ENCODE peak calls at places on chromosomes 2 and 18, in five cellular contexts. One of them, this sample, is unnamed.
A peak's percentile ranks its signal among the peaks of the same experiment; 100 is the strongest.

GRCh38 chr2:48480526-48480925 is 49.4 kb upstream of the STON1 start:
- DNase-seq in HepG2: no peak
- DNase-seq in prostate gland: no peak
- DNase-seq in HCT116: no peak
- DNase-seq in GM12878: no peak
- DNase-seq in this sample: no peak

GRCh38 chr2:84495539-84496146 is 20.7 kb upstream of the DNAH6 start:
- DNase-seq in HCT116: peak; percentile 70
- DNase-seq in GM12878: no peak
- DNase-seq in prostate gland: peak; percentile 36
- DNase-seq in HepG2: peak; percentile 64
- DNase-seq in this sample: no peak

GRCh38 chr2:33616873-33617272 is 17.8 kb upstream of the FAM98A start:
- DNase-seq in HepG2: no peak
- DNase-seq in prostate gland: no peak
- DNase-seq in HCT116: no peak
- DNase-seq in GM12878: peak; percentile 35
- DNase-seq in this sample: no peak

GRCh38 chr18:7084080-7084765 is 33.4 kb downstream of the LAMA1 start:
- DNase-seq in GM12878: peak; percentile 19
- DNase-seq in prostate gland: no peak
- DNase-seq in HCT116: no peak
- DNase-seq in HepG2: no peak
- DNase-seq in this sample: no peak

GRCh38 chr2:232624554-232624842 is 8.9 kb upstream of the EFHD1 start:
- DNase-seq in GM12878: no peak
- DNase-seq in HepG2: no peak
- DNase-seq in prostate gland: no peak
- DNase-seq in HCT116: no peak
- DNase-seq in this sample: no peak

GRCh38 chr2:206584323-206585116 is 57.8 kb upstream of the FAM237A start:
- DNase-seq in prostate gland: no peak
- DNase-seq in GM12878: no peak
- DNase-seq in HepG2: no peak
- DNase-seq in HCT116: no peak
- DNase-seq in this sample: no peak

GRCh38 chr2:61759718-61760117 is 94.1 kb downstream of the FAM161A start:
- DNase-seq in HCT116: no peak
- DNase-seq in GM12878: no peak
- DNase-seq in prostate gland: no peak
- DNase-seq in HepG2: no peak
- DNase-seq in this sample: no peak

GRCh38 chr2:32235315-32235714 is 29.4 kb downstream of the NLRC4 start:
- DNase-seq in HepG2: no peak
- DNase-seq in HCT116: no peak
- DNase-seq in prostate gland: peak; percentile 64
- DNase-seq in GM12878: no peak
- DNase-seq in this sample: peak; percentile 44

GRCh38 chr2:23484767-23485166 is 99.8 kb downstream of the KLHL29 start:
- DNase-seq in HCT116: no peak
- DNase-seq in HepG2: no peak
- DNase-seq in prostate gland: no peak
- DNase-seq in GM12878: no peak
- DNase-seq in this sample: no peak

GRCh38 chr18:71673498-71673897 is 870.6 kb downstream of the CBLN2 start:
- DNase-seq in HCT116: no peak
- DNase-seq in HepG2: no peak
- DNase-seq in prostate gland: no peak
- DNase-seq in GM12878: no peak
- DNase-seq in this sample: no peak

GRCh38 chr2:15553951-15554350 is 7.2 kb downstream of the NBAS start:
- DNase-seq in GM12878: no peak
- DNase-seq in prostate gland: no peak
- DNase-seq in HepG2: no peak
- DNase-seq in HCT116: no peak
- DNase-seq in this sample: no peak

GRCh38 chr2:216620806-216621205 is 12.4 kb upstream of the IGFBP2 start:
- DNase-seq in HepG2: no peak
- DNase-seq in GM12878: no peak
- DNase-seq in HCT116: no peak
- DNase-seq in prostate gland: no peak
- DNase-seq in this sample: no peak

DNA sequence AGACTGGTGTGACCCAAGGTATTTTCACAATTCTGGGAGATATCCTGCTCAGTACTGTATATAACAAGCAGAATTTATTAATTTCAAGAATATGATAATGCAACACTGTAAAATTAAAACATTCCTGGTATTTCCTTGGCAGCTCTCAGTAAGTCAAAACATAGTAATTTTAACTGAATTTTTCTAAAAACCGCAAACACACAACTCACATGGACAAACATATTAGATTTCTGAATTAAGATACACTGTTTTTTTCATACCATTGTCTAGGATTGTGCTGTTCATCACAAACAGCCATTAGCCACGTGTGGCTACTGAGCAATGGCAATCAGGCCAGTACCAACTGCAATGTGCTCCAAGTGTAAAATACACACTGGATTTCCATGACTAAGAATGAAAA is 29.6 kb downstream of the LPIN2 start:
- DNase-seq in HCT116: no peak
- DNase-seq in HepG2: no peak
- DNase-seq in GM12878: no peak
- DNase-seq in prostate gland: no peak
- DNase-seq in this sample: no peak
- TF ChIP-seq POLR2A in HCT116: no peak
- TF ChIP-seq POLR2A in HepG2: no peak
- TF ChIP-seq POLR2A in GM12878: no peak
- TF ChIP-seq POLR2A in prostate gland: no peak
- TF ChIP-seq POLR2A in this sample: no peak

GRCh38 chr18:13616041-13616440 is 110.3 kb downstream of the FAM210A start:
- DNase-seq in prostate gland: no peak
- DNase-seq in GM12878: no peak
- DNase-seq in HepG2: no peak
- DNase-seq in HCT116: no peak
- DNase-seq in this sample: no peak
- TF ChIP-seq POLR2AphosphoS5 in prostate gland: no peak
- TF ChIP-seq POLR2AphosphoS5 in GM12878: no peak
- TF ChIP-seq POLR2AphosphoS5 in HepG2: no peak
- TF ChIP-seq POLR2AphosphoS5 in HCT116: no peak
- TF ChIP-seq POLR2AphosphoS5 in this sample: no peak

GRCh38 chr2:26609133-26609532 is 32.0 kb downstream of the CIB4 start:
- DNase-seq in prostate gland: no peak
- DNase-seq in GM12878: no peak
- DNase-seq in HepG2: no peak
- DNase-seq in HCT116: no peak
- DNase-seq in this sample: no peak
- H3K4me1 ChIP-seq in prostate gland: no peaks in the 10 kb centered on the region
- H3K4me1 ChIP-seq in GM12878: no peaks in the 10 kb centered on the region
- H3K4me1 ChIP-seq in HepG2: peaks cover 23% of the 10 kb centered on the region
- H3K4me1 ChIP-seq in HCT116: peaks cover 14% of the 10 kb centered on the region
- H3K4me1 ChIP-seq in this sample: no peaks in the 10 kb centered on the region

GRCh38 chr2:207823865-207824264 is 54.2 kb upstream of the FZD5 start:
- DNase-seq in GM12878: no peak
- DNase-seq in prostate gland: no peak
- DNase-seq in HCT116: no peak
- DNase-seq in HepG2: no peak
- DNase-seq in this sample: no peak

GRCh38 chr2:207819839-207820784 is 50.4 kb upstream of the FZD5 start:
- DNase-seq in HepG2: peak; percentile 97
- DNase-seq in prostate gland: no peak
- DNase-seq in HCT116: no peak
- DNase-seq in GM12878: no peak
- DNase-seq in this sample: no peak

GRCh38 chr2:207816546-207816945 is 46.8 kb upstream of the FZD5 start:
- DNase-seq in GM12878: no peak
- DNase-seq in HepG2: no peak
- DNase-seq in prostate gland: no peak
- DNase-seq in HCT116: no peak
- DNase-seq in this sample: no peak

GRCh38 chr2:207815254-207815653 is 45.5 kb upstream of the FZD5 start:
- DNase-seq in GM12878: no peak
- DNase-seq in prostate gland: no peak
- DNase-seq in HCT116: no peak
- DNase-seq in HepG2: peak; percentile 73
- DNase-seq in this sample: no peak

DNA sequence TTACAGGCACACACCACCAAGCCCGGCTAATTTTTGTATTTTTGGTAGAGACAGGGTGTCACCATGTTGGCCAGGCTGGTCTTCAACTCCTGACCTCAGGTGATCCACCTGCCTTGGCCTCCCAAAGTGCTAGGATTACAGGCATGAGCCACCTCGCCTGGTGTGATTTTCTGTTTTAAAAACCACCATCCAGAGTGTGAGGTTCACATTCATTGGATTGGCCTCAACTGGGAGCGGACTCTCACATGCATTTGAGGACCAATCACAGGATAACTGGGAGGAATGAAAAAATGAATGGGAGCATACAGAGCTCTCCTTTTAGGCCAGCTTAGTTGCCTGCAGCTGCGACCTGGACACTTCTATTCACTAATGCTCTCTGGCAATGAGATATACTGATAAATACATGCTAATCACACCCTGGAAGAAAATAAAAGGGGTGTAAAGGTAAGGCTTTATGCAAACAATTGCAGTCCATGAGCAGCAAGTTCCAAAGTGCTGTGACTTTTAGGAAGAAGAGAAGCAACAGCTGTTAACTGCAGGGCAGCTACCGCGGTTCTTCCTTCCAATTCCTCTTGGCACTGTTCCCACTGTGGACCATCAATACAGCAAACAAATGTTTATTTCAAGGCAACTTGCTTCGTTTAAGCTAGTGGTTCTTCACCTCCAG is 49.4 kb upstream of the FZD5 start:
- DNase-seq in HepG2: peak; percentile 60
- DNase-seq in HCT116: no peak
- DNase-seq in prostate gland: no peak
- DNase-seq in GM12878: no peak
- DNase-seq in this sample: no peak
- TF ChIP-seq POLR2A in HepG2: no peak
- TF ChIP-seq POLR2A in HCT116: no peak
- TF ChIP-seq POLR2A in prostate gland: no peak
- TF ChIP-seq POLR2A in GM12878: no peak
- TF ChIP-seq POLR2A in this sample: no peak

DNA sequence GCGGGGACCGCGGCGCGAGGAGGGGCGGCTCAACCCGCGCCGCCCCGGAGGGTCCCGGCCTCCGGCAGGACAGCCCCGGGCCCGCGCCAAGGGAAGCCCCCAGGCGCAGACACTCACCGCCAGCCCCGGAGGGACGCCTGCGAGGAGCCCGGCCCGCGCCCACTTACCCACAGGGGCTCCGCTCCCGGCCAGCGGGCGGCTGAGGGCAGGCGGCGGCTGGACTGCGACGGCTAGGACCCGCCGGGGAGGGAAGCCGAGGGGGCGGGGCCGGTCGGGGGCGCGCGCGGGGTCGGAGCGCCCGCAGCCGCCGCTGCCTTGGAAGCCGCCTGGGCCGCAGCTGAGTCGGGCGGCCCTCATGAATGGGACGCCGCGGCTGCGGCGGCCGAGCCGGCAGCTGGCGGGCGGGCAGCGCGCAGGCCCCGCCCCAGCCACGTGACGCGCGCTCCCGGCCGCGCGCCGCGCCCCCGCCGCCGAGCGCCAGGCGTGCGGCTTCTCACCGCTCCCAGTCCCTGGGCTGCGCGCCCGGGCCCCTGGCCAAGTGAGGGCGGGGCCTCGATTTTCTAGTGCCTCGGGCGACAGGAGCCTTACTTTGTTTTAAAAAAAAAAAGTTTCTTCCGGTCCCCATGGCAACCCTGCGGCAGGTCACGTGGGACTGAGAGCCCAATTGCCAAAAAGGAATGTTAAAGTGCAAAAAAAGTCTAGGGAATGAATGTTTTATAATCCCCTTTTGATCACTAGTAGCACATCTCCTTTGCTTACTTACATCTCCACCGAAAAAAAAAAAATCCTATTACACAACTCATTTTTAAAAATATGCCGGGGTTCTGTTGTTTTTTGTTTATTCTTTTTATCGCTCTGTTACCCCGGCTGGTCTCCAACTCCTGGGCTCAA is at the start of gene LPIN2:
- DNase-seq in HCT116: peak; percentile 87
- DNase-seq in HepG2: peak; percentile 95
- DNase-seq in GM12878: peak; percentile 71
- DNase-seq in prostate gland: peak; percentile 95
- DNase-seq in this sample: peak; percentile 97
- TF ChIP-seq POLR2AphosphoS5 in HCT116: peak; percentile 68
- TF ChIP-seq POLR2AphosphoS5 in HepG2: no peak
- TF ChIP-seq POLR2AphosphoS5 in GM12878: no peak
- TF ChIP-seq POLR2AphosphoS5 in prostate gland: peak; percentile 76
- TF ChIP-seq POLR2AphosphoS5 in this sample: peak; percentile 64

DNA sequence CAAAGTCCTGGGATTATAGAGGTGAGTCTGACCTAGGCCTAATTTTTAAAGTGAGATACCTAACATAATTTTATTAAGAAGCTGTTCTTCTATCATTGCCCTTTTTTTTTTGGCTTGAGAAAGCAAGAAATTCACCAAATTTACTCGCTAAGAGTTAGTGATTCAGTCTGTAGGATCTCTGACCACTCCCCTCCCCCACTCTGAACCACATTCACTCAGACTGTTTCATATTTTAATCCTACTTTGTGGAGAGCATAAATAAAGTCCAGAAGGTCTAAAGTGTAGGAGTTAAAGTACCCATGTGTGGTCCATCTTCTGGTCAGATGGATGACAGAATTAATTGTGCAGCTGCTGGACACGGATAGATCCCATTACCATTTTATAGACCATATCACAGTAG is 115.8 kb upstream of the MGAT5 start:
- DNase-seq in prostate gland: no peak
- DNase-seq in HCT116: no peak
- DNase-seq in HepG2: no peak
- DNase-seq in GM12878: no peak
- DNase-seq in this sample: no peak
- H3K4me1 ChIP-seq in prostate gland: no peaks in the 10 kb centered on the region
- H3K4me1 ChIP-seq in HCT116: peaks cover 31% of the 10 kb centered on the region
- H3K4me1 ChIP-seq in HepG2: peaks cover 17% of the 10 kb centered on the region
- H3K4me1 ChIP-seq in GM12878: peaks cover 20% of the 10 kb centered on the region
- H3K4me1 ChIP-seq in this sample: no peaks in the 10 kb centered on the region

DNA sequence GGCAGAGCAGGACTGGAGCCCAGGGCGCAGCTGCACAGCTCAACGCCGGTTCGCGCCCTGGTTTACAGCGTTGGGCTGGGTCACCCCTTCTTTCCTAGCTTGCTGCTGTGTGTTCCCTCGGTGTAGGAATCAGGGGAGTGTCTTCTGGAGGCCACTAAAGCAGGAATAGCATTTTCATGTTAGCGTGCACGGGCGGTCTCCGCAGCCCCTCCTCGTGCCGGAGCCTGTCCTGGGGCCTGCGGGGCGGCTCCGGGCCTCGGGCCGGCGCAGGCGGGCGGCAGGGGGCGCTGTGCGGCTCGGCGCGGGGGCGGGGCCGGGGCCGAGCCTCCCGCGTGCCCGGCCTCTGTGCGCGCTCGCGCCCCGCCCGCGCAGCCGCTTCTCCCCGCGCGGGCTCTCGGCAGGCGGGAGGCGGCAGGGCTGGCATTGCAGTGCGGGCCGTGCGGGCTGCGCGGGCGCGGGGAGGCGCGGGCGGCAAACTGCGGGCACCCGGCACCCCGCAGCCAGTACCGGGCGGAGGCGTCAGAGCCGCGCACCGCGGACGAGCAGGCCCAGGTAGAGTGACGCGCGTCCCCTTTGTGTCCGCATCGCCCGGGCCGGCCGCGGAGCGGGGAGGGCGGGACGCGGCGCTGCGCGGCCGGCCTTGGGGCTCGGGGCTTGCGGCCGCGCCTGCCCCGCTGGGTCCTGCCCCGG is at the start of gene RNF144A:
- DNase-seq in HepG2: no peak
- DNase-seq in GM12878: no peak
- DNase-seq in prostate gland: peak; percentile 35
- DNase-seq in HCT116: no peak
- DNase-seq in this sample: no peak
- TF ChIP-seq POLR2A in HepG2: peak; percentile 6
- TF ChIP-seq POLR2A in GM12878: peak; percentile 37
- TF ChIP-seq POLR2A in prostate gland: peak; percentile 33
- TF ChIP-seq POLR2A in HCT116: no peak
- TF ChIP-seq POLR2A in this sample: no peak

GRCh38 chr18:27185025-27185763 is at the start of gene CHST9:
- DNase-seq in GM12878: no peak
- DNase-seq in prostate gland: peak; percentile 22
- DNase-seq in HepG2: no peak
- DNase-seq in HCT116: no peak
- DNase-seq in this sample: no peak
- TF ChIP-seq POLR2AphosphoS5 in GM12878: no peak
- TF ChIP-seq POLR2AphosphoS5 in prostate gland: no peak
- TF ChIP-seq POLR2AphosphoS5 in HepG2: no peak
- TF ChIP-seq POLR2AphosphoS5 in HCT116: no peak
- TF ChIP-seq POLR2AphosphoS5 in this sample: no peak